ENCODE peak calls at places on chromosomes 3 and 15, in five cellular contexts. J, S, L, E and M are unnamed samples.

GRCh38 chr3:133998691-133999241 is 31.0 kb downstream of the SLCO2A1 start:
- DNase-seq in J (no peak), S (no peak), L (no peak), E (no peak), M (no peak)

GRCh38 chr3:111521881-111522280 is 20.1 kb upstream of the CD96 start:
- DNase-seq in J (peak), S (no peak), L (no peak), E (no peak), M (no peak)

GRCh38 chr3:25573386-25574171 is 91.1 kb downstream of the TOP2B start:
- DNase-seq in J (peak), S (no peak), L (no peak), E (no peak), M (no peak)

GRCh38 chr15:26243382-26243781 is 380.3 kb upstream of the ATP10A start:
- DNase-seq in J (no peak), S (no peak), L (no peak), E (no peak), M (no peak)

GRCh38 chr3:146496246-146496645 is 26.9 kb upstream of the PLSCR2 start:
- DNase-seq in J (no peak), S (no peak), L (no peak), E (no peak), M (no peak)

GRCh38 chr3:151969026-151969658 is 95.7 kb downstream of the SUCNR1 start:
- DNase-seq in J (no peak), S (no peak), L (no peak), E (no peak), M (no peak)

GRCh38 chr3:194503101-194503531 is 16.3 kb upstream of the ATP13A3 start:
- DNase-seq in J (no peak), S (no peak), L (no peak), E (no peak), M (no peak)

GRCh38 chr15:74167891-74168331 is 5.6 kb upstream of the ISLR start:
- DNase-seq in J (no peak), S (no peak), L (no peak), E (no peak), M (no peak)

GRCh38 chr3:152754303-152754702 is 80.6 kb upstream of the P2RY1 start:
- DNase-seq in J (no peak), S (no peak), L (no peak), E (no peak), M (no peak)

GRCh38 chr3:113736548-113737089 is 9.4 kb downstream of the NAA50 start:
- DNase-seq in J (peak), S (peak), L (no peak), E (peak), M (no peak)

GRCh38 chr3:178436773-178437172 is 99.5 kb upstream of the KCNMB2 start:
- DNase-seq in J (peak), S (no peak), L (no peak), E (no peak), M (no peak)

GRCh38 chr15:39641187-39641889 is 60.5 kb downstream of the THBS1 start:
- DNase-seq in J (no peak), S (no peak), L (no peak), E (no peak), M (no peak)

GRCh38 chr3:61725851-61726333 is 164.5 kb downstream of the PTPRG start:
- DNase-seq in J (peak), S (no peak), L (no peak), E (no peak), M (no peak)

GRCh38 chr3:46372492-46373359 is 2.0 kb downstream of the CCR5 start:
- DNase-seq in J (peak), S (no peak), L (no peak), E (peak), M (no peak)